ENCODE peak calls at places on chromosomes 7 and 10, in seven cellular contexts. Z is stomach, L is SK-N-SH, P is ovary, E is A549, V is tibial nerve, H is sigmoid colon. T is an unnamed sample.

GRCh38 chr7:143974457-143974856 is 19.8 kb downstream of the OR2F1 start:
- DNase-seq in Z (no peak), P (no peak), H (no peak), V (no peak), E (peak), L (no peak), T (no peak)

GRCh38 chr10:3323865-3324498 is 151.4 kb upstream of the PITRM1 start:
- DNase-seq in H (no peak), L (peak), V (no peak), P (no peak), E (no peak), Z (no peak), T (no peak)

GRCh38 chr7:47153571-47153970 is 428.3 kb downstream of the TNS3 start:
- DNase-seq in H (no peak), E (no peak), Z (no peak), V (no peak), L (no peak), P (no peak), T (no peak)

GRCh38 chr10:43190775-43191174 is 52.5 kb downstream of the CSGALNACT2 start:
- DNase-seq in P (no peak), H (no peak), V (no peak), Z (no peak), E (no peak), L (no peak), T (no peak)

GRCh38 chr7:80053098-80053497 is 81.5 kb upstream of the GNAI1 start:
- DNase-seq in L (no peak), H (no peak), V (no peak), P (no peak), Z (no peak), E (no peak), T (no peak)

GRCh38 chr7:126079581-126079980 is 1150.0 kb upstream of the POT1 start:
- DNase-seq in L (no peak), P (no peak), Z (no peak), E (no peak), H (no peak), V (no peak), T (no peak)

GRCh38 chr7:101486764-101487458 is 124.2 kb downstream of the COL26A1 start:
- DNase-seq in P (peak), L (peak), H (no peak), V (no peak), E (no peak), Z (no peak), T (no peak)

GRCh38 chr10:24568042-24568441 is 155.6 kb downstream of the ARHGAP21 start:
- DNase-seq in E (no peak), Z (no peak), H (no peak), P (no peak), L (no peak), V (no peak), T (no peak)

GRCh38 chr10:19194866-19195265 is 146.3 kb downstream of the MALRD1 start:
- DNase-seq in H (no peak), Z (no peak), P (no peak), V (no peak), E (no peak), L (no peak), T (no peak)

GRCh38 chr10:99372546-99373271 is 43.6 kb downstream of the CNNM1 start:
- DNase-seq in Z (no peak), V (no peak), H (no peak), E (no peak), L (no peak), P (peak), T (no peak)

GRCh38 chr7:103528152-103528551 is 82.1 kb upstream of the SLC26A5 start:
- DNase-seq in Z (no peak), E (no peak), H (no peak), V (no peak), P (no peak), L (no peak), T (no peak)

GRCh38 chr10:17084989-17085725 is 44.5 kb downstream of the CUBN start:
- DNase-seq in P (no peak), H (peak), Z (no peak), L (no peak), E (no peak), V (no peak), T (peak)

GRCh38 chr10:93991596-93992284 is 2.0 kb upstream of the PLCE1 start:
- DNase-seq in P (peak), E (peak), L (no peak), Z (peak), H (peak), V (no peak), T (no peak)

GRCh38 chr7:55060690-55061414 is 42.0 kb downstream of the EGFR start:
- DNase-seq in V (peak), P (no peak), E (no peak), H (no peak), L (no peak), Z (no peak), T (no peak)

GRCh38 chr7:74043523-74043951 is 15.6 kb downstream of the ELN start:
- DNase-seq in L (peak), Z (no peak), P (no peak), V (no peak), H (peak), E (no peak), T (no peak)

GRCh38 chr7:74007260-74007567 is 20.8 kb upstream of the ELN start:
- DNase-seq in P (no peak), V (no peak), Z (no peak), E (no peak), H (no peak), L (no peak), T (no peak)

GRCh38 chr7:93828260-93828659 is 62.3 kb downstream of the TFPI2 start:
- DNase-seq in Z (no peak), V (no peak), L (no peak), E (no peak), P (no peak), H (no peak), T (no peak)

GRCh38 chr7:77866791-77867190 is 68.2 kb downstream of the PHTF2 start:
- DNase-seq in Z (no peak), E (peak), H (no peak), P (no peak), V (no peak), L (no peak), T (no peak)

GRCh38 chr7:1849351-1849951 is 179.4 kb downstream of the ELFN1 start:
- DNase-seq in P (no peak), H (peak), E (no peak), Z (no peak), V (no peak), L (no peak), T (no peak)

GRCh38 chr7:65269150-65269856 is 104.4 kb upstream of the ZNF92 start:
- DNase-seq in V (no peak), P (no peak), H (no peak), E (peak), L (peak), Z (no peak), T (no peak)

GRCh38 chr10:35635576-35635975 is 6.5 kb downstream of the FZD8 start:
- DNase-seq in P (peak), Z (no peak), H (no peak), E (peak), L (peak), V (no peak), T (no peak)

GRCh38 chr7:257647-257992 is 32.4 kb upstream of the FOXL3 start:
- DNase-seq in P (no peak), Z (no peak), E (no peak), H (no peak), L (no peak), V (no peak), T (no peak)

GRCh38 chr10:97464226-97464625 is 18.3 kb downstream of the ZDHHC16 start:
- DNase-seq in E (no peak), Z (no peak), V (no peak), P (no peak), L (no peak), H (no peak), T (no peak)

GRCh38 chr10:61992059-61992460 is 90.6 kb downstream of the ARID5B start:
- DNase-seq in Z (peak), V (no peak), P (no peak), H (no peak), E (no peak), L (no peak), T (no peak)

GRCh38 chr7:96664793-96665192 is 44.9 kb downstream of the SEM1 start:
- DNase-seq in Z (no peak), V (no peak), L (no peak), E (no peak), P (no peak), H (no peak), T (no peak)

GRCh38 chr10:79884006-79884405 is 57.5 kb downstream of the NUTM2E start:
- DNase-seq in H (no peak), Z (no peak), L (no peak), E (no peak), P (no peak), V (no peak), T (no peak)

GRCh38 chr7:140192176-140192575 is 15.4 kb upstream of the KDM7A start:
- DNase-seq in H (no peak), V (no peak), P (no peak), L (no peak), E (no peak), Z (no peak), T (no peak)

GRCh38 chr10:76195990-76196389 is 764.6 kb downstream of the LRMDA start:
- DNase-seq in H (no peak), V (no peak), Z (no peak), L (no peak), E (no peak), P (no peak), T (no peak)

GRCh38 chr10:112872728-112873127 is 77.3 kb upstream of the TCF7L2 start:
- DNase-seq in L (no peak), Z (no peak), V (no peak), P (no peak), E (no peak), H (no peak), T (no peak)

GRCh38 chr7:43577485-43577951 is 5.4 kb upstream of the STK17A start:
- DNase-seq in L (no peak), H (no peak), P (no peak), Z (no peak), E (no peak), V (no peak), T (no peak)

GRCh38 chr10:121608669-121609190 is 10.5 kb upstream of the FGFR2 start:
- DNase-seq in Z (peak), V (no peak), P (peak), E (peak), H (peak), L (peak), T (no peak)

DNA sequence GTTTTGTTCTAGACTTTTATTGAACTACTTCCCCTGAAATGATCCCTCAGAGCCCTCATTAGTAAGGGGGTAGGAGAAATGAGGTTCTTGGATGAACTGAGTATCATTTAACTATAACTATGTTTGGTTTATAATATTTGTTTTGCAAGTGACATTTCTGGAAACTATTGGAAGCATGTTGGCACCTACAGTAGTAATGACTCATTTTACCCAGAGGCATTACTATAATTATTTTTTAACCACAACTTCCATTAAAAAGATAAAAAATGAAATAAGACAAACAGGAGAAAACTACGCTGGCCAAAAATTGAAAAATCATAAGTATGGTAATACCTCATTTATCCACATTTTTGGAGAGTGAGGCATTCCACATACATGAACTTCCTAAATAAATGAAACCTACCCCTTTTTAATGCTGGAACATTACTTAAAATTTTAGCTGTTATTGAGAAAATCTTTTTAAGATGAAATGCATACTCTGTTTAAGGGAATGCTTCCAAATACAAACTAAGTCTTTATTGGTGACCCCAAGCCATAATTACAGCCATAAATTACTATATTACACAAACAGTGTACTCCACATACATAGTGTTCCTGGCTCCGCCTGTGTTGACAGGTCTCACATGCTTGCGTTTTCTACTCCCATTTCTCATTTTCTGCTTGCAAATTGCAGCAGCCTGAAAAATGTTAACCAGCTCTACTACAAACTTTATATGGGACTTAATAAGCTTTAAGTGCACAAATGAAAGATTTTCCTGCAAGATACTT is 84.6 kb upstream of the CAPZA2 start:
- DNase-seq in P (no peak), V (no peak), Z (no peak), E (no peak), H (no peak), L (no peak), T (no peak)
- TF ChIP-seq EP300 in P (no peak), V (no peak), Z (no peak), E (no peak), H (no peak), L (no peak), T (no peak)

GRCh38 chr10:68900427-68901105 is 549 bp upstream of the DDX50 start:
- DNase-seq in L (no peak), E (peak), V (peak), Z (no peak), H (no peak), P (no peak), T (no peak)
- H3K4me3 ChIP-seq in L (peak), E (peak), V (peak), Z (peak), H (peak), P (peak), T (peak)

GRCh38 chr7:107580716-107581383 is 804 bp downstream of the BCAP29 start:
- DNase-seq in V (no peak), P (no peak), E (no peak), L (no peak), H (no peak), Z (no peak), T (no peak)

GRCh38 chr7:107579546-107579880 is 533 bp upstream of the BCAP29 start:
- DNase-seq in L (no peak), H (no peak), P (no peak), V (no peak), E (peak), Z (no peak), T (no peak)

GRCh38 chr7:107581387-107582013 is 1.5 kb downstream of the BCAP29 start:
- DNase-seq in H (no peak), Z (no peak), E (no peak), P (no peak), L (no peak), V (no peak), T (no peak)

GRCh38 chr7:107582906-107583305 is 2.9 kb downstream of the BCAP29 start:
- DNase-seq in Z (no peak), L (no peak), E (no peak), V (no peak), H (no peak), P (no peak), T (no peak)

GRCh38 chr7:107579881-107580715 is at the start of gene BCAP29:
- DNase-seq in V (peak), H (peak), E (peak), Z (peak), L (peak), P (peak), T (peak)
- TF ChIP-seq EP300 in V (no peak), H (no peak), E (no peak), Z (no peak), L (no peak), P (no peak), T (no peak)

GRCh38 chr10:21146446-21146789 is 249.3 kb upstream of the NEBL start:
- DNase-seq in V (no peak), Z (no peak), H (no peak), E (no peak), L (peak), P (no peak), T (no peak)
- H3K4me3 ChIP-seq in V (no peak), Z (no peak), H (no peak), E (no peak), L (no peak), P (no peak), T (no peak)

DNA sequence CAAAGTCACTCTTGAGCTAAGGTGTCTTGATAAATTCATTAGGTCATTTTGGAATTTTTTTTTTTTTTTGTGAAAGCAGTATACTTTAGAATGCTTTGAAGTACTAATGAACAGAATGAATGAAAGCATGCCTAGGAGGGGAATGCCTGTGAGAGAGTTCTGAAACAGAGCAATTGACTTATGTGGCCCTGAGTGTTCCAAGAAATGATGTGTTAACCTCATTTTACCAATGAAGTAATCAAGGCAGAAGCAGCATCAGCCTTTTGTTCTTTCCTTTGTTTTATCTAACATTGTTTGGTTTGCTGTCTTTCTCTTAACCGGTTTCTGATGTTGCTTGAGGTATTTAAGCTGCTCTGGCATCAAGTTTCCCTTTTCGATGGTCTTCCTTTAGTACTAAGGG is 154.6 kb upstream of the HGF start:
- DNase-seq in P (no peak), E (no peak), L (no peak), V (no peak), H (no peak), Z (no peak), T (no peak)
- TF ChIP-seq EP300 in P (no peak), E (no peak), L (no peak), V (no peak), H (no peak), Z (no peak), T (no peak)

GRCh38 chr10:110946496-110946895 is 27.1 kb downstream of the SHOC2 start:
- DNase-seq in Z (no peak), E (no peak), H (no peak), P (no peak), L (no peak), V (no peak), T (no peak)
- H3K4me3 ChIP-seq in Z (no peak), E (no peak), H (no peak), P (no peak), L (no peak), V (no peak), T (no peak)

T was measured in suprapubic skin.